ENCODE peak calls at places on chromosome 16, in six cellular contexts. F, H, N, Q, D and S are unnamed samples.

GRCh38 chr16:17590711-17591654 is 120.2 kb upstream of the XYLT1 start:
- DNase-seq in F (no peak), H (no peak), N (no peak), Q (no peak), D (peak; percentile 69), S (no peak)

GRCh38 chr16:27127293-27127692 is 60.6 kb downstream of the C16orf82 start:
- DNase-seq in F (no peak), H (no peak), N (no peak), Q (no peak), D (no peak), S (no peak)

GRCh38 chr16:50665128-50665878 is 15.8 kb downstream of the SNX20 start:
- DNase-seq in F (peak; percentile 87), H (peak; percentile 41), N (peak; percentile 48), Q (peak; percentile 74), D (peak; percentile 73), S (peak; percentile 53)

GRCh38 chr16:84237994-84238750 is 1.6 kb downstream of the KCNG4 start:
- DNase-seq in F (no peak), H (no peak), N (no peak), Q (no peak), D (no peak), S (no peak)

GRCh38 chr16:80273635-80274538 is 266.9 kb upstream of the DYNLRB2 start:
- DNase-seq in F (no peak), H (no peak), N (no peak), Q (no peak), D (no peak), S (no peak)

GRCh38 chr16:89924298-89924924 is 1.3 kb downstream of the TUBB3 start:
- DNase-seq in F (peak; percentile 7), H (no peak), N (peak; percentile 33), Q (no peak), D (no peak), S (peak; percentile 83)

GRCh38 chr16:49054606-49055005 is 227.0 kb downstream of the CBLN1 start:
- DNase-seq in F (no peak), H (no peak), N (no peak), Q (no peak), D (no peak), S (no peak)

GRCh38 chr16:17964196-17964595 is 372.3 kb downstream of the NPIPA8 start:
- DNase-seq in F (no peak), H (no peak), N (no peak), Q (no peak), D (no peak), S (no peak)

GRCh38 chr16:10871157-10871991 is 5.6 kb upstream of the CIITA start:
- DNase-seq in F (peak; percentile 95), H (peak; percentile 41), N (no peak), Q (peak; percentile 36), D (no peak), S (no peak)

GRCh38 chr16:57920891-57921240 is 50.1 kb downstream of the CNGB1 start:
- DNase-seq in F (no peak), H (no peak), N (no peak), Q (no peak), D (no peak), S (no peak)

GRCh38 chr16:30139895-30140481 is 17.0 kb upstream of the MAPK3 start:
- DNase-seq in F (no peak), H (no peak), N (no peak), Q (no peak), D (no peak), S (no peak)

GRCh38 chr16:997440-998051 is 16.0 kb downstream of the SOX8 start:
- DNase-seq in F (peak; percentile 51), H (no peak), N (no peak), Q (no peak), D (peak; percentile 58), S (peak; percentile 82)

GRCh38 chr16:81429045-81429521 is 15.5 kb upstream of the CMIP start:
- DNase-seq in F (peak; percentile 89), H (peak; percentile 68), N (no peak), Q (no peak), D (no peak), S (no peak)

GRCh38 chr16:72210571-72210970 is 38.6 kb upstream of the PMFBP1 start:
- DNase-seq in F (no peak), H (no peak), N (no peak), Q (no peak), D (no peak), S (peak; percentile 58)

GRCh38 chr16:87218281-87219055 is 98.7 kb downstream of the C16orf95 start:
- DNase-seq in F (no peak), H (no peak), N (no peak), Q (no peak), D (no peak), S (no peak)

GRCh38 chr16:88381820-88382451 is 823 bp upstream of the ZNF469 start:
- DNase-seq in F (no peak), H (no peak), N (no peak), Q (peak; percentile 11), D (no peak), S (no peak)

GRCh38 chr16:19223235-19223847 is 55.3 kb downstream of the SYT17 start:
- DNase-seq in F (peak; percentile 63), H (peak; percentile 42), N (no peak), Q (no peak), D (no peak), S (no peak)

GRCh38 chr16:1036121-1036520 is 36.4 kb upstream of the SSTR5 start:
- DNase-seq in F (no peak), H (no peak), N (no peak), Q (no peak), D (no peak), S (no peak)

GRCh38 chr16:88536971-88537751 is 33.0 kb upstream of the ZC3H18 start:
- DNase-seq in F (peak; percentile 54), H (no peak), N (no peak), Q (no peak), D (no peak), S (no peak)

GRCh38 chr16:27258241-27258734 is 10.3 kb downstream of the NSMCE1 start:
- DNase-seq in F (no peak), H (no peak), N (no peak), Q (no peak), D (no peak), S (no peak)

GRCh38 chr16:57531253-57531575 is 5.2 kb downstream of the CCDC102A start:
- DNase-seq in F (no peak), H (no peak), N (no peak), Q (no peak), D (no peak), S (no peak)

GRCh38 chr16:23909792-23910418 is 74.1 kb downstream of the PRKCB start:
- DNase-seq in F (no peak), H (no peak), N (no peak), Q (no peak), D (no peak), S (no peak)

GRCh38 chr16:56609463-56609921 is 1.1 kb downstream of the MT2A start:
- DNase-seq in F (peak; percentile 72), H (peak; percentile 41), N (peak; percentile 34), Q (peak; percentile 57), D (peak; percentile 78), S (peak; percentile 28)

GRCh38 chr16:4212934-4213296 is 29.0 kb downstream of the SRL start:
- DNase-seq in F (no peak), H (peak; percentile 13), N (no peak), Q (no peak), D (no peak), S (no peak)